ENCODE peak calls at places on chromosomes 3 and 15, in eight cellular contexts. N is adipocyte; U is glutamatergic neuron; R is WTC11; A is stimulated activated CD8-positive, alpha-beta memory T cell treated with anti-CD3 and anti-CD28 coated beads, Interleukin-4, amount 100 ng/mL, for 48 hours; D is stimulated activated CD4-positive, alpha-beta T cell treated with anti-CD3 and anti-CD28 coated beads, Interleukin-2, amount 100 ng/mL, for 48 hours; F is GDM1; C is fibroblast of lung. T is an unnamed sample.

GRCh38 chr15:67024322-67024997 is 40.9 kb upstream of the SMAD3 start:
- DNase-seq in R (no peak), N (peak), A (peak), F (peak), D (no peak), U (no peak), C (peak), T (no peak)

GRCh38 chr3:135078283-135078682 is 283.2 kb downstream of the EPHB1 start:
- DNase-seq in U (no peak), C (no peak), R (peak), F (no peak), A (no peak), D (no peak), N (no peak), T (no peak)

GRCh38 chr3:86995537-86995936 is 4.6 kb upstream of the VGLL3 start:
- DNase-seq in N (peak), U (no peak), A (no peak), C (peak), F (no peak), R (no peak), D (no peak), T (no peak)

GRCh38 chr3:17759901-17760300 is 17.5 kb upstream of the TBC1D5 start:
- DNase-seq in F (no peak), C (peak), A (no peak), D (no peak), R (no peak), N (peak), U (no peak), T (no peak)

GRCh38 chr3:7292362-7292761 is 431.4 kb downstream of the GRM7 start:
- DNase-seq in D (no peak), U (no peak), N (no peak), A (no peak), F (no peak), R (no peak), C (peak), T (no peak)

GRCh38 chr3:188352196-188352927 is 198.4 kb downstream of the LPP start:
- DNase-seq in F (no peak), U (no peak), N (no peak), A (no peak), R (no peak), C (no peak), D (no peak), T (no peak)

GRCh38 chr3:150407818-150408231 is 273 bp upstream of the TSC22D2 start:
- DNase-seq in D (peak), A (peak), U (no peak), C (no peak), F (no peak), N (no peak), R (no peak), T (no peak)

GRCh38 chr15:77107531-77108355 is 36.8 kb upstream of the TSPAN3 start:
- DNase-seq in F (no peak), U (peak), C (peak), D (peak), R (peak), A (peak), N (peak), T (peak)

GRCh38 chr15:44535509-44536297 is 1.2 kb upstream of the EIF3J start:
- DNase-seq in R (no peak), N (no peak), D (peak), A (peak), F (no peak), U (peak), C (no peak), T (peak)

GRCh38 chr15:39920510-39921273 is 626 bp upstream of the GPR176 start:
- DNase-seq in C (peak), D (peak), F (no peak), A (peak), U (peak), N (peak), R (peak), T (peak)

GRCh38 chr3:45612138-45612537 is 17.6 kb downstream of the LIMD1 start:
- DNase-seq in A (no peak), D (no peak), U (no peak), N (no peak), F (no peak), C (no peak), R (no peak), T (no peak)

GRCh38 chr3:108677811-108678210 is 79.4 kb downstream of the RETNLB start:
- DNase-seq in U (no peak), F (no peak), N (no peak), D (no peak), A (no peak), R (no peak), C (no peak), T (no peak)

GRCh38 chr15:70093070-70093469 is 4.6 kb downstream of the TLE3 start:
- DNase-seq in R (no peak), U (no peak), N (no peak), F (no peak), D (no peak), A (no peak), C (no peak), T (no peak)

GRCh38 chr3:36874351-36874874 is 70.4 kb downstream of the TRANK1 start:
- DNase-seq in C (no peak), N (no peak), D (no peak), R (no peak), A (no peak), F (no peak), U (no peak), T (no peak)

GRCh38 chr3:86563358-86563970 is 427.5 kb downstream of the VGLL3 start:
- DNase-seq in C (peak), D (no peak), R (no peak), U (no peak), A (no peak), N (peak), F (no peak), T (no peak)

GRCh38 chr3:9901967-9902366 is 681 bp upstream of the IL17RE start:
- DNase-seq in C (no peak), U (no peak), F (peak), D (no peak), N (no peak), A (peak), R (no peak), T (no peak)

GRCh38 chr3:85007195-85008094 is 48.7 kb downstream of the CADM2 start:
- DNase-seq in N (peak), U (no peak), D (no peak), C (no peak), F (no peak), R (no peak), A (no peak), T (no peak)

GRCh38 chr3:137224464-137224863 is 266.7 kb downstream of the IL20RB start:
- DNase-seq in A (no peak), C (no peak), N (no peak), F (no peak), D (no peak), R (no peak), U (no peak), T (no peak)

GRCh38 chr3:14150491-14151230 is 25.8 kb downstream of the TMEM43 start:
- DNase-seq in N (no peak), F (no peak), U (no peak), R (no peak), A (peak), D (no peak), C (no peak), T (no peak)

GRCh38 chr3:173889522-173890055 is 492.0 kb downstream of the NLGN1 start:
- DNase-seq in U (no peak), A (no peak), N (peak), D (no peak), F (no peak), R (no peak), C (peak), T (no peak)

GRCh38 chr15:76991741-76992645 is 2.9 kb upstream of the PSTPIP1 start:
- DNase-seq in N (no peak), U (no peak), R (peak), D (no peak), C (no peak), A (peak), F (no peak), T (no peak)

GRCh38 chr3:129231331-129232119 is 17.9 kb upstream of the COPG1 start:
- DNase-seq in F (no peak), C (peak), A (no peak), N (no peak), U (no peak), R (no peak), D (no peak), T (no peak)

GRCh38 chr15:83112959-83113299 is 5.5 kb downstream of the TM6SF1 start:
- DNase-seq in N (no peak), C (no peak), U (no peak), R (no peak), A (no peak), F (no peak), D (no peak), T (no peak)

GRCh38 chr3:168157301-168157700 is 61.6 kb upstream of the GOLIM4 start:
- DNase-seq in C (no peak), R (no peak), N (no peak), A (no peak), U (no peak), D (no peak), F (peak), T (no peak)

GRCh38 chr3:184562875-184563568 is 1.4 kb downstream of the EPHB3 start:
- DNase-seq in D (no peak), U (no peak), A (no peak), F (no peak), R (no peak), C (peak), N (no peak), T (no peak)

GRCh38 chr15:98647026-98647773 is 1.1 kb upstream of the IGF1R start:
- DNase-seq in D (peak), N (peak), R (peak), U (peak), A (peak), C (peak), F (peak), T (peak)

GRCh38 chr15:50519740-50520425 is 26.6 kb downstream of the USP50 start:
- DNase-seq in R (no peak), U (no peak), D (no peak), C (no peak), F (no peak), A (no peak), N (no peak), T (no peak)

GRCh38 chr3:72341943-72342342 is 506.3 kb downstream of the SHQ1 start:
- DNase-seq in A (no peak), U (peak), F (no peak), R (no peak), C (no peak), N (peak), D (no peak), T (no peak)

GRCh38 chr15:85757939-85758654 is 36.6 kb downstream of the KLHL25 start:
- DNase-seq in F (no peak), C (no peak), D (no peak), A (no peak), U (no peak), R (no peak), N (no peak), T (no peak)

GRCh38 chr15:63324770-63325169 is 47.4 kb downstream of the APH1B start:
- DNase-seq in D (no peak), R (no peak), C (no peak), N (no peak), U (no peak), A (peak), F (no peak), T (no peak)

GRCh38 chr3:23320586-23321570 is 117.8 kb downstream of the UBE2E2 start:
- DNase-seq in U (no peak), R (no peak), A (no peak), C (no peak), F (no peak), N (no peak), D (no peak), T (no peak)

GRCh38 chr15:40137011-40137906 is 23.6 kb upstream of the BUB1B start:
- DNase-seq in D (no peak), C (no peak), R (peak), A (no peak), U (no peak), F (no peak), N (no peak), T (no peak)

GRCh38 chr15:88902491-88902835 is 7.1 kb upstream of the HAPLN3 start:
- DNase-seq in A (no peak), F (no peak), D (no peak), U (no peak), R (no peak), N (no peak), C (no peak), T (no peak)

GRCh38 chr3:17801131-17801530 is 58.7 kb upstream of the TBC1D5 start:
- DNase-seq in N (peak), F (no peak), U (no peak), C (no peak), R (no peak), D (no peak), A (no peak), T (no peak)

GRCh38 chr15:70016511-70016994 is 81.2 kb downstream of the TLE3 start:
- DNase-seq in D (no peak), N (no peak), R (no peak), A (no peak), U (no peak), F (no peak), C (no peak), T (no peak)

GRCh38 chr3:61877359-61877770 is 316.0 kb downstream of the PTPRG start:
- DNase-seq in N (peak), F (no peak), U (no peak), D (no peak), R (no peak), A (no peak), C (peak), T (no peak)

GRCh38 chr15:62545392-62546227 is 380.5 kb upstream of the C2CD4B start:
- DNase-seq in U (no peak), R (no peak), C (peak), D (no peak), A (no peak), F (no peak), N (peak), T (no peak)

GRCh38 chr3:60989893-60990740 is 261.1 kb downstream of the FHIT start:
- DNase-seq in U (no peak), C (no peak), R (no peak), A (no peak), D (no peak), N (no peak), F (no peak), T (no peak)